ENCODE peak calls at places on chromosomes 11 and 22, in six cellular contexts. W, C, D, G, J and A are unnamed samples.

GRCh38 chr11:122628691-122629555 is 26.6 kb upstream of the UBASH3B start:
- DNase-seq in J (peak), D (peak), C (peak), G (peak), W (no peak), A (peak)

GRCh38 chr11:79487412-79487811 is 46.6 kb upstream of the TENM4 start:
- DNase-seq in W (no peak), C (no peak), D (no peak), J (no peak), G (no peak), A (no peak)

GRCh38 chr22:37318255-37319109 is 36.2 kb downstream of the CYTH4 start:
- DNase-seq in D (no peak), C (no peak), W (no peak), G (no peak), J (no peak), A (no peak)

GRCh38 chr11:77524539-77524938 is 50.6 kb upstream of the PAK1 start:
- DNase-seq in J (no peak), C (no peak), G (no peak), W (no peak), D (no peak), A (no peak)

GRCh38 chr11:115653926-115654325 is 149.7 kb upstream of the CADM1 start:
- DNase-seq in C (no peak), D (no peak), W (peak), G (no peak), J (no peak), A (no peak)

GRCh38 chr22:27460596-27461347 is 340.8 kb downstream of the MN1 start:
- DNase-seq in C (no peak), D (no peak), G (no peak), W (no peak), J (no peak), A (no peak)

GRCh38 chr11:65425971-65426838 is 3.6 kb downstream of the NEAT1 start:
- DNase-seq in D (no peak), C (peak), W (peak), G (peak), J (no peak), A (peak)

GRCh38 chr11:121870202-121871045 is 245.6 kb downstream of the BLID start:
- DNase-seq in W (no peak), G (no peak), C (no peak), J (no peak), D (peak), A (no peak)

GRCh38 chr22:45889539-45890350 is 87.2 kb downstream of the WNT7B start:
- DNase-seq in J (no peak), G (no peak), D (no peak), C (no peak), W (no peak), A (no peak)

GRCh38 chr22:46803031-46803880 is 40.8 kb downstream of the TBC1D22A start:
- DNase-seq in C (peak), D (peak), G (peak), W (no peak), J (no peak), A (peak)

GRCh38 chr11:125001849-125002248 is 47.8 kb downstream of the CCDC15 start:
- DNase-seq in W (no peak), J (no peak), G (no peak), C (no peak), D (no peak), A (no peak)

GRCh38 chr22:32476286-32476685 is 1.7 kb downstream of the FBXO7 start:
- DNase-seq in D (no peak), G (peak), J (no peak), C (no peak), W (no peak), A (no peak)

GRCh38 chr22:22768885-22769284 is 118.7 kb upstream of the IGLL5 start:
- DNase-seq in C (no peak), W (no peak), D (no peak), G (no peak), J (no peak), A (no peak)

GRCh38 chr22:47504962-47505361 is 742.5 kb downstream of the TBC1D22A start:
- DNase-seq in J (no peak), C (no peak), D (no peak), W (no peak), G (no peak), A (no peak)

GRCh38 chr22:39723899-39724351 is 153.4 kb downstream of the CACNA1I start:
- DNase-seq in D (peak), G (no peak), J (peak), W (no peak), C (no peak), A (no peak)

GRCh38 chr11:115325523-115325922 is 178.7 kb downstream of the CADM1 start:
- DNase-seq in W (no peak), C (no peak), D (no peak), J (no peak), G (no peak), A (no peak)

GRCh38 chr11:106917973-106918372 is 100.3 kb downstream of the GUCY1A2 start:
- DNase-seq in W (no peak), D (peak), J (no peak), G (peak), C (no peak), A (no peak)

GRCh38 chr11:33256808-33257159 is 397 bp upstream of the HIPK3 start:
- DNase-seq in C (no peak), J (no peak), W (no peak), G (no peak), D (no peak), A (no peak)

GRCh38 chr22:29742319-29742718 is 22.5 kb downstream of the CABP7 start:
- DNase-seq in G (no peak), C (no peak), W (no peak), D (no peak), J (no peak), A (no peak)

GRCh38 chr11:44589301-44589700 is 23.8 kb downstream of the CD82 start:
- DNase-seq in G (no peak), J (no peak), C (no peak), D (no peak), W (no peak), A (no peak)

GRCh38 chr22:48104786-48105185 is 1342.3 kb downstream of the TBC1D22A start:
- DNase-seq in D (no peak), J (peak), C (no peak), G (no peak), W (no peak), A (no peak)

GRCh38 chr11:61695917-61696316 is 15.7 kb downstream of the DAGLA start:
- DNase-seq in D (no peak), J (peak), W (peak), G (peak), C (peak), A (peak)

GRCh38 chr11:126443120-126443519 is 87.6 kb downstream of the ST3GAL4 start:
- DNase-seq in G (no peak), W (no peak), D (no peak), C (no peak), J (peak), A (no peak)

GRCh38 chr11:118109231-118109630 is 22.5 kb upstream of the SMIM35 start:
- DNase-seq in C (no peak), W (no peak), D (no peak), J (no peak), G (no peak), A (no peak)

GRCh38 chr22:27206747-27207133 is 549.4 kb downstream of the MIAT start:
- DNase-seq in G (no peak), J (no peak), D (no peak), W (no peak), C (no peak), A (no peak)